ENCODE peak calls at places on chromosomes 3 and 15, in four cellular contexts. One of them, this sample, is unnamed.

GRCh38 chr3:82048711-82049110 is 287.3 kb upstream of the GBE1 start:
- DNase-seq in A172: no peak
- DNase-seq in stimulated activated CD4-positive, alpha-beta T cell treated with anti-CD3 and anti-CD28 coated beads, Interleukin-15, amount 100 ng/mL, for 24 hours: no peak
- DNase-seq in psoas muscle: no peak
- DNase-seq in this sample: no peak

GRCh38 chr3:11632564-11632963 is 11.2 kb downstream of the VGLL4 start:
- DNase-seq in psoas muscle: no peak
- DNase-seq in A172: no peak
- DNase-seq in stimulated activated CD4-positive, alpha-beta T cell treated with anti-CD3 and anti-CD28 coated beads, Interleukin-15, amount 100 ng/mL, for 24 hours: no peak
- DNase-seq in this sample: no peak

GRCh38 chr3:113594066-113594465 is 61.7 kb downstream of the SIDT1 start:
- DNase-seq in A172: no peak
- DNase-seq in psoas muscle: no peak
- DNase-seq in stimulated activated CD4-positive, alpha-beta T cell treated with anti-CD3 and anti-CD28 coated beads, Interleukin-15, amount 100 ng/mL, for 24 hours: no peak
- DNase-seq in this sample: no peak

GRCh38 chr15:29821416-29822099 is 710 bp downstream of the TJP1 start:
- DNase-seq in A172: peak
- DNase-seq in psoas muscle: peak
- DNase-seq in stimulated activated CD4-positive, alpha-beta T cell treated with anti-CD3 and anti-CD28 coated beads, Interleukin-15, amount 100 ng/mL, for 24 hours: peak
- DNase-seq in this sample: peak

GRCh38 chr3:122824465-122825379 is 29.9 kb downstream of the SLC49A4 start:
- DNase-seq in stimulated activated CD4-positive, alpha-beta T cell treated with anti-CD3 and anti-CD28 coated beads, Interleukin-15, amount 100 ng/mL, for 24 hours: no peak
- DNase-seq in A172: peak
- DNase-seq in psoas muscle: no peak
- DNase-seq in this sample: no peak

GRCh38 chr3:97967966-97968365 is 4.3 kb downstream of the RIOX2 start:
- DNase-seq in A172: no peak
- DNase-seq in stimulated activated CD4-positive, alpha-beta T cell treated with anti-CD3 and anti-CD28 coated beads, Interleukin-15, amount 100 ng/mL, for 24 hours: no peak
- DNase-seq in psoas muscle: no peak
- DNase-seq in this sample: no peak

GRCh38 chr15:62989366-62990055 is 53.0 kb upstream of the TPM1 start:
- DNase-seq in A172: peak
- DNase-seq in psoas muscle: no peak
- DNase-seq in stimulated activated CD4-positive, alpha-beta T cell treated with anti-CD3 and anti-CD28 coated beads, Interleukin-15, amount 100 ng/mL, for 24 hours: no peak
- DNase-seq in this sample: no peak

GRCh38 chr3:195100903-195101591 is 169.9 kb downstream of the XXYLT1 start:
- DNase-seq in A172: peak
- DNase-seq in psoas muscle: no peak
- DNase-seq in stimulated activated CD4-positive, alpha-beta T cell treated with anti-CD3 and anti-CD28 coated beads, Interleukin-15, amount 100 ng/mL, for 24 hours: no peak
- DNase-seq in this sample: no peak

GRCh38 chr3:45186871-45187270 is 39.2 kb downstream of the TMEM158 start:
- DNase-seq in A172: no peak
- DNase-seq in stimulated activated CD4-positive, alpha-beta T cell treated with anti-CD3 and anti-CD28 coated beads, Interleukin-15, amount 100 ng/mL, for 24 hours: no peak
- DNase-seq in psoas muscle: no peak
- DNase-seq in this sample: peak